ENCODE peak calls at places on chromosomes 13 and 19, in six cellular contexts. Z, J, K, B, R and U are unnamed samples.

GRCh38 chr13:102598061-102598460 is 1.3 kb downstream of the TPP2 start:
- DNase-seq in Z (no peak), J (peak; percentile 2), K (no peak), B (no peak), R (no peak), U (peak; percentile 12)

GRCh38 chr19:29675120-29675649 is 9.9 kb downstream of the PLEKHF1 start:
- DNase-seq in Z (no peak), J (no peak), K (no peak), B (no peak), R (no peak), U (no peak)

GRCh38 chr19:35135389-35135909 is 590 bp upstream of the LGI4 start:
- DNase-seq in Z (peak; percentile 88), J (peak; percentile 20), K (peak; percentile 84), B (no peak), R (peak; percentile 81), U (peak; percentile 68)

GRCh38 chr13:57933606-57934005 is 302.1 kb downstream of the PCDH17 start:
- DNase-seq in Z (no peak), J (peak; percentile 31), K (no peak), B (no peak), R (no peak), U (no peak)

GRCh38 chr13:91729859-91730258 is 331.4 kb downstream of the GPC5 start:
- DNase-seq in Z (no peak), J (no peak), K (no peak), B (no peak), R (no peak), U (no peak)

GRCh38 chr19:50482271-50482855 is 5.7 kb upstream of the GARIN5A start:
- DNase-seq in Z (no peak), J (no peak), K (no peak), B (no peak), R (no peak), U (no peak)

GRCh38 chr13:79548886-79549285 is 67.9 kb downstream of the NDFIP2 start:
- DNase-seq in Z (no peak), J (no peak), K (no peak), B (no peak), R (peak; percentile 7), U (no peak)

GRCh38 chr19:33580645-33581037 is 41.1 kb upstream of the CHST8 start:
- DNase-seq in Z (no peak), J (no peak), K (no peak), B (no peak), R (no peak), U (no peak)

GRCh38 chr13:29901714-29902631 is 51.6 kb upstream of the UBL3 start:
- DNase-seq in Z (peak; percentile 73), J (peak; percentile 98), K (no peak), B (peak; percentile 18), R (peak; percentile 41), U (peak; percentile 76)

DNA sequence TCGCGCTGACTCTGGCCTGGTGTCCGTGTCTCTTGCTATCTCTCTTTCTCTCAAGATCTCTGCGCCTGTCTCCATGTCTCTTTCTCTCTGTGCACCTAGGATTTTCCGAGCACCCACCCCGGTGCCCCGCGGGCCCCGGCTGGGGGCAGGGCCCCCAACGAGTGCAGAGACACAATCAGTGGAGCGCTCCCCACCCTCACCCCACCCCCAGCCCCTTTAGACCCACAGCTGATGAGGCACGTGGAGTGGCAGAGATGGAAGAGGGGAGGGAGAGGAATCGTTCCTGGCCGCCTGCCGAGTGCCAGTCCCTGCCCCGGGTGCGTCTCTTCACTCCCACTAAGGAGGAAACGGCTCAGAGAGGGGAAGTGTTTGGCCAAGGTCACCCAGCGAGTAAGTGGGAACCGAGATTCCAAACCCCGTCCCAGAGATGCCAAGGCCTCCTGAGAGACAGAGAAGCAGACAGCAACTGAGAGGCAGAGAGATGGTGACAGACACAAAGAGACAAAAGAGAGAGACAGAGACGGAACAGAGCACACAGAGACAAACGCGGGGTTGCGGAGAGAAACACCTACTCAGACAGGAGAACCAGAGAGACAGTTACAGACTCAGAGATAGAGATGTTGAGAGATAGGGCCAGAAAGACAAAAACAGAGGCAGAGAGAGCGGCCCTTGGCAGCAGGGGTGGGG is 626 bp upstream of the BCL3 start:
- DNase-seq in Z (peak; percentile 72), J (peak; percentile 51), K (peak; percentile 61), B (peak; percentile 18), R (peak; percentile 92), U (peak; percentile 79)
- H3K4me1 ChIP-seq in Z (peaks cover 32% of the 10 kb centered on the region), J (peaks cover 33% of the 10 kb centered on the region), K (no peaks in the 10 kb centered on the region), B (peaks cover 44% of the 10 kb centered on the region), R (peaks cover 75% of the 10 kb centered on the region), U (peaks cover 52% of the 10 kb centered on the region)

GRCh38 chr19:42514449-42514848 is 13.8 kb downstream of the CEACAM1 start:
- DNase-seq in Z (no peak), J (no peak), K (no peak), B (no peak), R (no peak), U (no peak)

GRCh38 chr19:42511340-42511739 is 16.9 kb downstream of the CEACAM1 start:
- DNase-seq in Z (no peak), J (no peak), K (no peak), B (no peak), R (no peak), U (no peak)

GRCh38 chr19:42512743-42513304 is 15.5 kb downstream of the CEACAM1 start:
- DNase-seq in Z (no peak), J (no peak), K (peak; percentile 43), B (no peak), R (no peak), U (no peak)

GRCh38 chr19:42515241-42515832 is 12.9 kb downstream of the CEACAM1 start:
- DNase-seq in Z (no peak), J (no peak), K (no peak), B (no peak), R (no peak), U (no peak)

GRCh38 chr19:42512130-42512636 is 16.1 kb downstream of the CEACAM1 start:
- DNase-seq in Z (no peak), J (no peak), K (no peak), B (no peak), R (no peak), U (no peak)
- H3K4me1 ChIP-seq in Z (no peaks in the 10 kb centered on the region), J (no peaks in the 10 kb centered on the region), K (peaks cover 4% of the 10 kb centered on the region), B (no peaks in the 10 kb centered on the region), R (no peaks in the 10 kb centered on the region), U (no peaks in the 10 kb centered on the region)

GRCh38 chr19:5103061-5103701 is 134.3 kb downstream of the KDM4B start:
- DNase-seq in Z (peak; percentile 42), J (peak; percentile 57), K (no peak), B (no peak), R (no peak), U (no peak)

GRCh38 chr19:5101871-5102270 is 133.0 kb downstream of the KDM4B start:
- DNase-seq in Z (no peak), J (no peak), K (no peak), B (no peak), R (no peak), U (no peak)

GRCh38 chr19:5104871-5105351 is 136.0 kb downstream of the KDM4B start:
- DNase-seq in Z (peak; percentile 45), J (no peak), K (no peak), B (no peak), R (no peak), U (no peak)

GRCh38 chr19:5102520-5102919 is 133.6 kb downstream of the KDM4B start:
- DNase-seq in Z (no peak), J (no peak), K (no peak), B (no peak), R (no peak), U (no peak)

GRCh38 chr19:5103812-5104410 is 135.0 kb downstream of the KDM4B start:
- DNase-seq in Z (no peak), J (no peak), K (no peak), B (no peak), R (no peak), U (no peak)
- H3K4me1 ChIP-seq in Z (peaks cover 18% of the 10 kb centered on the region), J (peaks cover 21% of the 10 kb centered on the region), K (no peaks in the 10 kb centered on the region), B (no peaks in the 10 kb centered on the region), R (no peaks in the 10 kb centered on the region), U (no peaks in the 10 kb centered on the region)

GRCh38 chr13:65584126-65584525 is 1646.0 kb downstream of the PCDH9 start:
- DNase-seq in Z (no peak), J (no peak), K (no peak), B (no peak), R (no peak), U (no peak)
- H3K4me1 ChIP-seq in Z (no peaks in the 10 kb centered on the region), J (no peaks in the 10 kb centered on the region), K (no peaks in the 10 kb centered on the region), B (no peaks in the 10 kb centered on the region), R (no peaks in the 10 kb centered on the region), U (no peaks in the 10 kb centered on the region)

GRCh38 chr19:45879971-45880370 is 6.0 kb downstream of the IRF2BP1 start:
- DNase-seq in Z (no peak), J (no peak), K (no peak), B (no peak), R (no peak), U (no peak)

GRCh38 chr19:45882652-45883585 is 3.0 kb downstream of the IRF2BP1 start:
- DNase-seq in Z (peak; percentile 95), J (peak; percentile 59), K (peak; percentile 95), B (peak; percentile 71), R (peak; percentile 97), U (peak; percentile 76)

GRCh38 chr19:45881909-45882528 is 3.9 kb downstream of the IRF2BP1 start:
- DNase-seq in Z (peak; percentile 88), J (no peak), K (peak; percentile 76), B (no peak), R (no peak), U (no peak)

GRCh38 chr19:45883586-45883880 is 2.4 kb downstream of the IRF2BP1 start:
- DNase-seq in Z (no peak), J (no peak), K (no peak), B (no peak), R (no peak), U (no peak)

DNA sequence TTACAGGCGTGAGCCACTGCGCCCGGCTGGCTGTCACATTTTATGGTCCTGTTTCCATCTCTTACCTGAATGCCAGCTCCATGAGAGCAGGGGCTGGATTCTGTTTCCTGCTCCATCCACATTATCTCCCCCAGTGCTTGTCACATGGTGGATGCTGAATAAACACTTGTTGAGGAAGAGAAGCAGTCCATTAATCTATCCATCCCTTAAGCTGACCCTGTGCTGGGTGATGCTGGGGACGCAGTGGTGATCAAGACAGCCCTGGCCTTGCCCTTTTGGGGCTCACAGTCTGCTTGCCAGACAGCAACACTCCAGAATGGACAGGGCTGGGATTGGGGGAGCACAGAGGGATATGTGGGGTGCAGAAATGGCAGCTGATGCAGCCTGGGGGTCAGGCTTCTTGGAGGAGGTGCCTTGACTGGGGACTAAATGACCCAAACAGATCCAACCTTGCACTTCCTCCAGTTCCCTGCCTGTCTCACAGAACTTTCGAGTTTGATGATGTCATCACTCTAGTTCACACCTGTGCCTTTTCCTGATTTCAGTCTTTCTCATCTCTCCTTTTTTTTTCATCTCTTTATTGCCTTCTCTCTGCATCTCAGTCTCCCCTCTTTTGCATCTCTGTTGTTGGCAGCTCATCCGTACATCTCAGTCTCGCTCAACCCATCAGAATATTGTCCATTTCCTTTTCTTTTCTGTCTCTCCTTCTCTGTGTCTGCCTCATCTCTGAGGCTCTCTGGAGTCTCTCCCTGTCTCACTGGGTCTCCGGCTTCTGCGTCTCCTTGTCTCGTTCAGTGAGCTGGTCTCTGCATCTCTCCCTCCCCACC is 4.6 kb downstream of the IRF2BP1 start:
- DNase-seq in Z (peak; percentile 52), J (no peak), K (no peak), B (no peak), R (no peak), U (no peak)
- H3K4me1 ChIP-seq in Z (peaks cover 36% of the 10 kb centered on the region), J (peaks cover 27% of the 10 kb centered on the region), K (peaks cover 2% of the 10 kb centered on the region), B (peaks cover 37% of the 10 kb centered on the region), R (peaks cover 39% of the 10 kb centered on the region), U (peaks cover 29% of the 10 kb centered on the region)

DNA sequence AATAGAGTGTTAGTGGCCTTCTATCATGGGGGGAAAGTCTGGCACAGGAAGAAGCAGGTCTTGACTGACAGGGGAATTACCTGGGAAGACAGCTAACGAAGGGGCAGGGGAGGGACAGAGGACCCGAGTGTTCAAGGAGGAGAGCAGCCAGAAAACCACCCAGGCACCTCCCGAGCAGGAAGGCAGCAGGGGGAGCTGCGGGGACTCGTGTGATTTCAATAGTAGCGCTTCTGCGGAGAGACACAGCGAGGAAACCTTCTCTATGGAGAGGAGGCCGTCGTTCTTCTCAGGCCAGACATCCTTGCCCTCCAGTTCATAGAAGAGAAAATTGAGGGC is 39.9 kb upstream of the NPAS1 start:
- DNase-seq in Z (no peak), J (no peak), K (peak; percentile 60), B (no peak), R (no peak), U (no peak)
- H3K4me1 ChIP-seq in Z (peaks cover 44% of the 10 kb centered on the region), J (peaks cover 39% of the 10 kb centered on the region), K (peaks cover 10% of the 10 kb centered on the region), B (no peaks in the 10 kb centered on the region), R (peaks cover 58% of the 10 kb centered on the region), U (peaks cover 76% of the 10 kb centered on the region)